ENCODE peak calls at places on chromosomes 4 and X, in seven cellular contexts. G, Z, W, C, M, Y and I are unnamed samples.

GRCh38 chr4:72318771-72319170 is 250.2 kb downstream of the ADAMTS3 start:
- DNase-seq in C (no peak), Y (no peak), G (no peak), M (peak; percentile 45), W (peak; percentile 46), Z (no peak), I (no peak)

GRCh38 chrX:141220342-141221008 is 21.8 kb downstream of the SPANXC start:
- DNase-seq in W (peak; percentile 59), G (no peak), Y (no peak), C (no peak), M (peak; percentile 69), Z (no peak), I (peak; percentile 26)

GRCh38 chr4:139740531-139741041 is 75.0 kb downstream of the MGST2 start:
- DNase-seq in G (no peak), M (no peak), W (peak; percentile 55), Z (no peak), Y (no peak), C (no peak), I (peak; percentile 74)

GRCh38 chr4:105166066-105166465 is 19.4 kb downstream of the TET2 start:
- DNase-seq in Z (no peak), G (no peak), M (no peak), Y (no peak), W (no peak), C (no peak), I (no peak)

GRCh38 chr4:142336251-142336934 is 509.7 kb downstream of the INPP4B start:
- DNase-seq in Y (no peak), W (no peak), M (no peak), Z (no peak), C (no peak), G (no peak), I (no peak)

GRCh38 chr4:128512161-128512560 is 224.5 kb upstream of the PGRMC2 start:
- DNase-seq in Z (no peak), Y (no peak), C (peak; percentile 24), W (no peak), M (no peak), G (no peak), I (no peak)

GRCh38 chr4:1209821-1210220 is 37.4 kb upstream of the SPON2 start:
- DNase-seq in G (no peak), Z (peak; percentile 31), C (no peak), Y (no peak), M (no peak), W (no peak), I (peak; percentile 92)

GRCh38 chr4:6375620-6376295 is 96.7 kb downstream of the PPP2R2C start:
- DNase-seq in G (no peak), Y (no peak), M (no peak), W (no peak), Z (no peak), C (no peak), I (no peak)

GRCh38 chr4:40327340-40327739 is 7.8 kb upstream of the CHRNA9 start:
- DNase-seq in M (no peak), Y (no peak), W (no peak), Z (no peak), C (no peak), G (no peak), I (no peak)

GRCh38 chr4:27789768-27790167 is 929.1 kb downstream of the STIM2 start:
- DNase-seq in M (no peak), Z (no peak), W (no peak), Y (no peak), C (no peak), G (no peak), I (no peak)

GRCh38 chr4:18366762-18367358 is 345.3 kb upstream of the LCORL start:
- DNase-seq in G (no peak), C (no peak), W (no peak), Z (no peak), Y (peak; percentile 19), M (no peak), I (no peak)

GRCh38 chr4:108762559-108763225 is at the start of gene ETNPPL:
- DNase-seq in G (no peak), W (no peak), Z (peak; percentile 51), Y (peak; percentile 32), M (no peak), C (peak; percentile 62), I (peak; percentile 15)

GRCh38 chrX:15336023-15336413 is 695 bp upstream of the PIGA start:
- DNase-seq in Z (no peak), Y (peak; percentile 17), C (no peak), W (peak; percentile 36), G (peak; percentile 34), M (peak; percentile 29), I (peak; percentile 26)

GRCh38 chrX:85111347-85111746 is 107.7 kb downstream of the APOOL start:
- DNase-seq in C (peak; percentile 60), G (no peak), Y (peak; percentile 2), M (no peak), W (no peak), Z (no peak), I (no peak)

GRCh38 chr4:47640911-47641310 is 155.8 kb downstream of the ATP10D start:
- DNase-seq in C (no peak), M (no peak), G (no peak), Z (no peak), Y (no peak), W (no peak), I (no peak)